ENCODE peak calls at places on chromosomes 12 and 14, in five cellular contexts. O is nephron progenitor cell, V is ureter, Z is SW480, K is IMR-90. U is an unnamed sample.

GRCh38 chr14:64639340-64639821 is 64.8 kb upstream of the PLEKHG3 start:
- DNase-seq in O (no peak), V (no peak), Z (no peak), K (peak; percentile 46), U (no peak)

GRCh38 chr12:80282226-80282625 is 161.8 kb upstream of the PTPRQ start:
- DNase-seq in O (no peak), V (no peak), Z (no peak), K (no peak), U (no peak)

GRCh38 chr14:56482306-56482705 is 97.3 kb upstream of the TMEM260 start:
- DNase-seq in O (peak; percentile 49), V (no peak), Z (no peak), K (peak; percentile 9), U (peak; percentile 59)

GRCh38 chr12:2765608-2766007 is 29.2 kb upstream of the FKBP4 start:
- DNase-seq in O (no peak), V (no peak), Z (no peak), K (no peak), U (no peak)

GRCh38 chr14:52875707-52876106 is 75.1 kb downstream of the FERMT2 start:
- DNase-seq in O (no peak), V (no peak), Z (no peak), K (no peak), U (no peak)

GRCh38 chr12:76927170-76927784 is 48.5 kb upstream of the CSRP2 start:
- DNase-seq in O (peak; percentile 46), V (no peak), Z (peak; percentile 36), K (peak; percentile 57), U (peak; percentile 70)

GRCh38 chr12:13474381-13474780 is 277.9 kb downstream of the EMP1 start:
- DNase-seq in O (no peak), V (no peak), Z (no peak), K (no peak), U (no peak)

GRCh38 chr12:1531654-1532366 is 62.6 kb downstream of the FBXL14 start:
- DNase-seq in O (no peak), V (no peak), Z (no peak), K (no peak), U (no peak)

GRCh38 chr12:50933459-50934124 is 18.8 kb upstream of the HIGD1C start:
- DNase-seq in O (no peak), V (no peak), Z (no peak), K (no peak), U (no peak)

GRCh38 chr14:64801800-64802199 is 77.9 kb downstream of the SPTB start:
- DNase-seq in O (peak; percentile 67), V (no peak), Z (peak; percentile 14), K (peak; percentile 17), U (peak; percentile 73)

GRCh38 chr12:116135209-116135930 is 142.1 kb downstream of the MED13L start:
- DNase-seq in O (no peak), V (no peak), Z (no peak), K (peak; percentile 83), U (no peak)

GRCh38 chr14:101250948-101251811 is 310.1 kb upstream of the DIO3 start:
- DNase-seq in O (no peak), V (no peak), Z (no peak), K (no peak), U (no peak)

U was measured in iPS-NIHi11.